ENCODE peak calls at places on chromosomes 4 and X, in six cellular contexts. D is mesendoderm; O is activated T-helper 1 cell treated with Interleukin-2 at 50 U/mL for 16 hours; C is smooth muscle cell of the brain vasculature; R is activated CD8-positive, alpha-beta T cell treated with anti-CD3 and anti-CD28 coated beads, Interleukin-2, amount 10 ng/mL, durations not matched to agents 7 days and 5 days; K is left ventricle myocardium superior. A is an unnamed sample.

GRCh38 chr4:89303177-89303576 is 4.4 kb downstream of the GPRIN3 start:
- DNase-seq in D (no peak), O (peak), C (no peak), R (peak), K (peak), A (peak)

GRCh38 chrX:43970528-43970927 is 2.7 kb downstream of the NDP start:
- DNase-seq in D (peak), O (no peak), C (no peak), R (no peak), K (no peak), A (no peak)

GRCh38 chrX:14235004-14235403 is 205.3 kb upstream of the GEMIN8 start:
- DNase-seq in D (peak), O (no peak), C (no peak), R (no peak), K (no peak), A (no peak)

GRCh38 chr4:169252339-169253086 is 18.2 kb downstream of the SH3RF1 start:
- DNase-seq in D (peak), O (no peak), C (no peak), R (no peak), K (no peak), A (no peak)

GRCh38 chrX:132169554-132169953 is 41.7 kb upstream of the FRMD7 start:
- DNase-seq in D (no peak), O (no peak), C (no peak), R (no peak), K (no peak), A (no peak)

GRCh38 chr4:71189471-71189870 is 149.3 kb upstream of the SLC4A4 start:
- DNase-seq in D (peak), O (no peak), C (no peak), R (no peak), K (no peak), A (no peak)

GRCh38 chr4:151418385-151418784 is 9.4 kb downstream of the FHIP1A start:
- DNase-seq in D (peak), O (no peak), C (peak), R (no peak), K (no peak), A (no peak)

GRCh38 chrX:75603833-75604232 is 81.0 kb upstream of the ZDHHC15 start:
- DNase-seq in D (peak), O (no peak), C (no peak), R (no peak), K (no peak), A (no peak)

GRCh38 chrX:101708180-101708579 is 48.5 kb upstream of the ARMCX2 start:
- DNase-seq in D (no peak), O (no peak), C (no peak), R (no peak), K (no peak), A (no peak)

GRCh38 chr4:21544410-21544809 is 404.2 kb downstream of the KCNIP4 start:
- DNase-seq in D (peak), O (no peak), C (no peak), R (no peak), K (no peak), A (no peak)

GRCh38 chr4:127240721-127241120 is 392.0 kb upstream of the INTU start:
- DNase-seq in D (no peak), O (no peak), C (no peak), R (no peak), K (no peak), A (no peak)

GRCh38 chr4:13535708-13536361 is 8.5 kb downstream of the NKX3-2 start:
- DNase-seq in D (no peak), O (no peak), C (no peak), R (no peak), K (no peak), A (no peak)

GRCh38 chrX:17585006-17585405 is 152.3 kb upstream of the SCML1 start:
- DNase-seq in D (no peak), O (no peak), C (no peak), R (no peak), K (no peak), A (no peak)

GRCh38 chr4:89469930-89470375 is 162.4 kb upstream of the GPRIN3 start:
- DNase-seq in D (no peak), O (no peak), C (peak), R (peak), K (no peak), A (peak)

GRCh38 chrX:147978931-147979330 is 2.2 kb upstream of the FMR1NB start:
- DNase-seq in D (no peak), O (no peak), C (no peak), R (no peak), K (no peak), A (no peak)

GRCh38 chr4:181677621-181678020 is 565.6 kb upstream of the TENM3 start:
- DNase-seq in D (no peak), O (no peak), C (no peak), R (no peak), K (no peak), A (no peak)